ENCODE peak calls at places on chromosomes 12 and 14, in four cellular contexts. H is SK-N-SH, P is sigmoid colon, L is breast epithelium. F is an unnamed sample.

GRCh38 chr14:54815016-54815415 is 87.6 kb downstream of the GCH1 start:
- DNase-seq in H (no peak), P (no peak), L (no peak), F (peak; percentile 43)

GRCh38 chr14:50963919-50964318 is 19.6 kb upstream of the PYGL start:
- DNase-seq in H (no peak), P (no peak), L (no peak), F (no peak)

GRCh38 chr14:103169954-103170353 is 46.7 kb downstream of the TNFAIP2 start:
- DNase-seq in H (no peak), P (no peak), L (no peak), F (no peak)

GRCh38 chr12:62194616-62195015 is 65.6 kb upstream of the USP15 start:
- DNase-seq in H (no peak), P (no peak), L (no peak), F (no peak)

GRCh38 chr12:116353958-116354357 is 76.5 kb upstream of the MED13L start:
- DNase-seq in H (no peak), P (no peak), L (no peak), F (no peak)

GRCh38 chr14:73025544-73025943 is 1.4 kb downstream of the ZFYVE1 start:
- DNase-seq in H (no peak), P (no peak), L (no peak), F (no peak)

GRCh38 chr12:131784909-131785762 is 43.1 kb upstream of the MMP17 start:
- DNase-seq in H (no peak), P (peak; percentile 53), L (no peak), F (no peak)

GRCh38 chr14:23562822-23563472 is 4.6 kb downstream of the AP1G2 start:
- DNase-seq in H (peak; percentile 78), P (peak; percentile 74), L (no peak), F (no peak)

GRCh38 chr12:12896261-12896660 is 4.9 kb downstream of the GPRC5A start:
- DNase-seq in H (no peak), P (no peak), L (no peak), F (no peak)

GRCh38 chr12:2344892-2345291 is 292.1 kb downstream of the CACNA1C start:
- DNase-seq in H (no peak), P (no peak), L (no peak), F (no peak)

GRCh38 chr14:31380106-31380505 is 40.2 kb downstream of the HEATR5A start:
- DNase-seq in H (no peak), P (no peak), L (no peak), F (no peak)

GRCh38 chr12:100823988-100824387 is 29.4 kb downstream of the ANO4 start:
- DNase-seq in H (no peak), P (no peak), L (no peak), F (no peak)

GRCh38 chr12:19130224-19131019 is 889 bp downstream of the PLEKHA5 start:
- DNase-seq in H (peak; percentile 69), P (peak; percentile 70), L (peak; percentile 54), F (peak; percentile 35)

GRCh38 chr12:11860026-11860425 is 210.6 kb downstream of the ETV6 start:
- DNase-seq in H (no peak), P (no peak), L (no peak), F (no peak)

GRCh38 chr12:81759215-81759991 is at the start of gene PPFIA2:
- DNase-seq in H (peak; percentile 60), P (peak; percentile 58), L (no peak), F (no peak)

GRCh38 chr14:77856930-77857329 is 57.0 kb downstream of the ADCK1 start:
- DNase-seq in H (no peak), P (no peak), L (no peak), F (no peak)

GRCh38 chr12:67237231-67237630 is 31.9 kb upstream of the CAND1 start:
- DNase-seq in H (no peak), P (no peak), L (no peak), F (no peak)

GRCh38 chr12:63068857-63069442 is 82.1 kb downstream of the AVPR1A start:
- DNase-seq in H (peak; percentile 0), P (no peak), L (no peak), F (peak; percentile 46)

GRCh38 chr12:50523772-50524171 is 19.0 kb downstream of the DIP2B start:
- DNase-seq in H (no peak), P (no peak), L (no peak), F (no peak)

GRCh38 chr12:31363416-31363809 is 37.5 kb upstream of the SINHCAF start:
- DNase-seq in H (no peak), P (no peak), L (no peak), F (no peak)

GRCh38 chr14:34722723-34723545 is 8.5 kb upstream of the CFL2 start:
- DNase-seq in H (peak; percentile 74), P (peak; percentile 67), L (no peak), F (peak; percentile 35)

GRCh38 chr12:2145433-2145832 is 92.6 kb downstream of the CACNA1C start:
- DNase-seq in H (no peak), P (no peak), L (no peak), F (no peak)

GRCh38 chr12:10031771-10032175 is 1.3 kb downstream of the CLEC9A start:
- DNase-seq in H (no peak), P (no peak), L (no peak), F (no peak)

GRCh38 chr14:95849761-95850160 is 26.9 kb upstream of the TUNAR start:
- DNase-seq in H (no peak), P (no peak), L (no peak), F (no peak)

GRCh38 chr12:62537544-62537943 is 70.9 kb downstream of the MON2 start:
- DNase-seq in H (no peak), P (no peak), L (no peak), F (peak; percentile 20)

GRCh38 chr14:103721334-103722120 is 5.9 kb downstream of the ZFYVE21 start:
- DNase-seq in H (no peak), P (no peak), L (no peak), F (no peak)

GRCh38 chr12:31872831-31873604 is 86.2 kb upstream of the RESF1 start:
- DNase-seq in H (no peak), P (no peak), L (no peak), F (no peak)

GRCh38 chr12:52184813-52185212 is 7.0 kb downstream of the KRT80 start:
- DNase-seq in H (peak; percentile 85), P (no peak), L (no peak), F (no peak)

GRCh38 chr12:124556067-124556466 is 11.3 kb downstream of the NCOR2 start:
- DNase-seq in H (no peak), P (no peak), L (no peak), F (no peak)
- H3K4me1 ChIP-seq in H (peaks cover 50% of the 10 kb centered on the region), P (peaks cover 87% of the 10 kb centered on the region), L (peaks cover 4% of the 10 kb centered on the region), F (peaks cover 28% of the 10 kb centered on the region)

GRCh38 chr12:8033153-8034044 is 883 bp downstream of the FOXJ2 start:
- DNase-seq in H (peak; percentile 74), P (peak; percentile 87), L (no peak), F (peak; percentile 64)
- TF ChIP-seq POLR2AphosphoS5 in H (no peak), P (peak; percentile 89), L (no peak), F (peak; percentile 73)

DNA sequence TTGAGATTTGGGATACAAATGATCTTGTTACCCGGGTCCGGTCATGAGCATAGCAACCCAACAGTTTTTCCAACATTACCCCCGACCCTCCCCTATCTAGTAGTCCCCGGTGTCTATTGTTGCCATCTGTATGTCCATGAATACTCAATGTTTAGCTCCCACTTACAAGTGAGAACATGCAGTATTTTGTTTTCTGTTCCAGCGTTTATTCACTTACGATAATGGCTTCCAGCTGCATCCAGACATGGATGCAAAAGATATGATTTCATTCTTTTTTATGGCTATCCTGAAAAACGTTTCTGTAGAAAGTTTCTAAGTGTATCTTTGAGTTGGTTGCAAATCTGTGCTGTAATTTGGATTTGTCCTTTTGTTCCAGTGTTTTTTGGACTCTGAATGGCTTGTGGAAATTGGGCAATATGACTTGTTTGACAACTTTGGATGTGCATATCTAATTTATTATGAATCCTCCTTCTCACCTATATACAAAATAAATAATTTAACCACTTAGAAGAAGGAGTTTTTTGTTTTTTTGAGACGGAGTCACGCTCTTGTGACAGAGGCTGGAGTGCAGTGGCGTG is 11.8 kb downstream of the SP1 start:
- DNase-seq in H (no peak), P (no peak), L (no peak), F (no peak)
- H3K27ac ChIP-seq in H (peak overlapping the region; percentile 84), P (peak overlapping the region; percentile 91), L (peak overlapping the region; percentile 65), F (peak overlapping the region; percentile 45)

GRCh38 chr12:6386522-6386921 is 2.6 kb downstream of the LTBR start:
- DNase-seq in H (no peak), P (no peak), L (no peak), F (no peak)

GRCh38 chr12:6383572-6384498 is at the start of gene LTBR:
- DNase-seq in H (no peak), P (peak; percentile 99), L (peak; percentile 96), F (peak; percentile 96)

GRCh38 chr12:6386038-6386437 is 2.1 kb downstream of the LTBR start:
- DNase-seq in H (no peak), P (no peak), L (no peak), F (no peak)

GRCh38 chr12:6382371-6382770 is 1.6 kb upstream of the LTBR start:
- DNase-seq in H (no peak), P (no peak), L (no peak), F (no peak)

DNA sequence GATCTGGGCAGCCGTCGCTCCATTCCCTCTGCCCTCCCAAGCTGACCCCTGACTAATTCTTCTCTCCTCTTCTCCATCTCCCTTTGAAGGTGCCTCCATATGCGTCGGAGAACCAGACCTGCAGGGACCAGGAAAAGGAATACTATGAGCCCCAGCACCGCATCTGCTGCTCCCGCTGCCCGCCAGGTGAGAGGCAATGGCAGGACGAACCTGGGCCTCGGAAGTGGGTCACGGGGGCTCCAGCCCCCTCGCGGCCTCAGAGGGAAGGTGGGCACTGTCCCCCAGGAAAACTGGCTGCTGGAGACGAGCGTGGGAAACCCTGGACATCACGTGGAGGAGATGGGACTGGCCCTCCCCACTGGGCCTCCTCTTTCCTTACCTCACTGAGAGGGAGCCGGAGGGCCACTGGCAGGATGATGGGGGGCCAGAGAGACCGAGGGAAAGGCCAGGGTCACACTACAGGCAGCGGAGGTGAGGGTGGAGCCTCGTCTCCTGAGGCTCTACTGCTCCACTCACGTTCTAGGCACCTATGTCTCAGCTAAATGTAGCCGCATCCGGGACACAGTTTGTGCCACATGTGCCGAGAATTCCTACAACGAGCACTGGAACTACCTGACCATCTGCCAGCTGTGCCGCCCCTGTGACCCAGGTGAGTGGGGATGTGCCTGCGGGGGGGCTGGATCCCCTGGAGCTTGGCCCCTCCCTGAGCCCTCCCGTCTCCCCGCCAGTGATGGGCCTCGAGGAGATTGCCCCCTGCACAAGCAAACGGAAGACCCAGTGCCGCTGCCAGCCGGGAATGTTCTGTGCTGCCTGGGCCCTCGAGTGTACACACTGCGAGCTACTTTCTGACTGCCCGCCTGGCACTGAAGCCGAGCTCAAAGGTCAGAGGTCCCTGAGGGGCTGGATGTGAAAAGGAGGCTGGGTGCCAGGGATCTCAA is 806 bp downstream of the LTBR start:
- DNase-seq in H (no peak), P (peak; percentile 77), L (no peak), F (no peak)
- H3K4me1 ChIP-seq in H (no peaks in the 10 kb centered on the region), P (peaks cover 64% of the 10 kb centered on the region), L (peaks cover 7% of the 10 kb centered on the region), F (peaks cover 28% of the 10 kb centered on the region)

GRCh38 chr12:4282103-4282891 is 8.7 kb downstream of the CCND2 start:
- DNase-seq in H (no peak), P (no peak), L (no peak), F (no peak)
- TF ChIP-seq POLR2AphosphoS5 in H (no peak), P (no peak), L (no peak), F (no peak)

GRCh38 chr12:112916270-112916669 is 9.5 kb downstream of the OAS1 start:
- DNase-seq in H (no peak), P (peak; percentile 78), L (peak; percentile 89), F (peak; percentile 90)
- H3K27ac ChIP-seq in H (no peak overlapping the region), P (no peak overlapping the region), L (peak overlapping the region; percentile 83), F (no peak overlapping the region)

F was measured in prostate gland.